ENCODE peak calls at places on chromosome 10, in six cellular contexts. S, I, L, K, Q and T are unnamed samples.
A peak's percentile ranks its signal among the peaks of the same experiment; 100 is the strongest.

GRCh38 chr10:132362151-132362611 is 30.2 kb downstream of the LRRC27 start:
- DNase-seq in S (no peak), I (no peak), L (no peak), K (no peak), Q (no peak), T (no peak)

GRCh38 chr10:73771722-73772279 is 10.0 kb upstream of the CHCHD1 start:
- DNase-seq in S (peak; percentile 57), I (peak; percentile 29), L (peak; percentile 90), K (peak; percentile 27), Q (no peak), T (no peak)

GRCh38 chr10:25933653-25934608 is at the start of gene MYO3A:
- DNase-seq in S (no peak), I (no peak), L (no peak), K (no peak), Q (peak; percentile 38), T (no peak)

GRCh38 chr10:92590623-92591549 is 2.0 kb upstream of the KIF11 start:
- DNase-seq in S (no peak), I (peak; percentile 91), L (peak; percentile 65), K (peak; percentile 72), Q (no peak), T (peak; percentile 72)

GRCh38 chr10:128059266-128059850 is 66.9 kb downstream of the MKI67 start:
- DNase-seq in S (no peak), I (no peak), L (no peak), K (no peak), Q (no peak), T (no peak)

GRCh38 chr10:96044686-96045085 is 1.3 kb downstream of the CCNJ start:
- DNase-seq in S (peak; percentile 8), I (peak; percentile 79), L (peak; percentile 41), K (peak; percentile 5), Q (no peak), T (no peak)

GRCh38 chr10:119608316-119609155 is 11.8 kb upstream of the TIAL1 start:
- DNase-seq in S (no peak), I (peak; percentile 50), L (peak; percentile 59), K (peak; percentile 36), Q (peak; percentile 32), T (no peak)

GRCh38 chr10:103800789-103801540 is 54.4 kb downstream of the SH3PXD2A start:
- DNase-seq in S (no peak), I (peak; percentile 84), L (no peak), K (peak; percentile 68), Q (no peak), T (peak; percentile 45)

GRCh38 chr10:105063796-105064195 is 422.7 kb downstream of the SORCS3 start:
- DNase-seq in S (no peak), I (peak; percentile 64), L (peak; percentile 81), K (peak; percentile 5), Q (no peak), T (peak; percentile 27)